ENCODE peak calls at places on chromosomes 3 and 15, in five cellular contexts. Z is body of pancreas, L is sigmoid colon, T is NB4, Q is breast epithelium. H is an unnamed sample.

GRCh38 chr15:55434989-55435825 is 26.9 kb downstream of the PIERCE2 start:
- DNase-seq in Z (no peak), L (no peak), T (peak; percentile 76), Q (no peak), H (peak; percentile 61)

GRCh38 chr3:95627293-95627692 is 1187.1 kb upstream of the EPHA6 start:
- DNase-seq in Z (no peak), L (no peak), T (no peak), Q (no peak), H (no peak)

GRCh38 chr3:12895391-12896205 is 54.2 kb upstream of the RPL32 start:
- DNase-seq in Z (no peak), L (no peak), T (peak; percentile 19), Q (no peak), H (no peak)

GRCh38 chr3:101829066-101829830 is 20.1 kb upstream of the NFKBIZ start:
- DNase-seq in Z (peak; percentile 48), L (peak; percentile 92), T (no peak), Q (no peak), H (no peak)

GRCh38 chr3:55330756-55331155 is 156.3 kb downstream of the WNT5A start:
- DNase-seq in Z (no peak), L (no peak), T (no peak), Q (no peak), H (no peak)

GRCh38 chr3:46551615-46552014 is 14.5 kb downstream of the LRRC2 start:
- DNase-seq in Z (no peak), L (no peak), T (no peak), Q (no peak), H (no peak)

GRCh38 chr3:102036015-102036414 is 186.7 kb downstream of the NFKBIZ start:
- DNase-seq in Z (no peak), L (no peak), T (peak; percentile 2), Q (no peak), H (no peak)

GRCh38 chr3:55203006-55203405 is 275.1 kb upstream of the LRTM1 start:
- DNase-seq in Z (no peak), L (no peak), T (no peak), Q (no peak), H (no peak)

GRCh38 chr3:83193526-83193925 is 1432.1 kb upstream of the GBE1 start:
- DNase-seq in Z (no peak), L (no peak), T (no peak), Q (no peak), H (no peak)

GRCh38 chr3:153173758-153174516 is 11.9 kb downstream of the RAP2B start:
- DNase-seq in Z (no peak), L (no peak), T (no peak), Q (no peak), H (peak; percentile 41)

GRCh38 chr15:86231864-86232801 is 152.5 kb downstream of the AGBL1 start:
- DNase-seq in Z (peak; percentile 28), L (no peak), T (peak; percentile 48), Q (no peak), H (peak; percentile 46)

GRCh38 chr3:169390741-169391300 is 272.7 kb downstream of the MECOM start:
- DNase-seq in Z (no peak), L (no peak), T (no peak), Q (no peak), H (peak; percentile 6)

GRCh38 chr15:76293361-76293760 is 17.9 kb downstream of the ETFA start:
- DNase-seq in Z (no peak), L (no peak), T (no peak), Q (no peak), H (no peak)

GRCh38 chr15:100201376-100202280 is 140.1 kb downstream of the ADAMTS17 start:
- DNase-seq in Z (no peak), L (no peak), T (peak; percentile 92), Q (no peak), H (no peak)

GRCh38 chr3:171459130-171459941 is 869 bp downstream of the TNIK start:
- DNase-seq in Z (peak; percentile 35), L (peak; percentile 71), T (peak; percentile 57), Q (no peak), H (peak; percentile 57)

DNA sequence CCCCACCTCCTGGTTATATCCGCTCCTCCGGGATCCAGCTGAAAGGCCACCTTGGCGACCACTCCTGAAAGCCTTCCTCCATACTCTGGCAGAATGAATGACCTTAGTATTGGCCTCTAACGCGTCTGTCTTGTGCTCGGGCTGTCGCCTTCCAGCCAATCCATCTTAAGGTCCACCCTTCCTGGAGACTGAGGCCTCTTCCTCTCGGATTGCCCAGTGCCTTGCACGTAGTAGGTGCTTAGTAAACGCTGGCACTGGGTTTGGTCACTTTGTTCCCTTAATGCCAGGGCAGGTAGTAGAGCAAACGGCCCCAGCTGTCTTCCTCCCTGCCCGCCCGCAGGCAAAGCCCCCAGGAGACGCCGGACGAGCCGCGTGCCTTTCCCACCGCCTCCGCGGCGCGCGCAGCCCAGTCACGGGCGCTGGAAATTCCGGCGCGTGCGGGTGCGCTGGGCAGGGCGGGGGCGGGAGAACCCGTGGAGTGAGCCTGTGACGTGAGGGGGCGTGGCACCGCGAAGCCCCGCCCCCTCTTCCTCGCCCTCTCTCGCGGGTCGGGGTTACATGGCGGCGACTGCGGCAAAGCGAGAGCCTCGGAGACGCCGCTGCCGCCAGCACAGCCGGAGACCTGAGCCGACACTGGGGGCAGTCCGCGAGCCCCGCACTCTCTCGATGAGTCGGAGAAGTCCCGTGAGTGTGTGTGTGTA is at the start of gene MAPK6:
- DNase-seq in Z (peak; percentile 95), L (peak; percentile 97), T (peak; percentile 93), Q (peak; percentile 93), H (peak; percentile 98)
- TF ChIP-seq POLR2A in Z (peak; percentile 93), L (peak; percentile 89), T (peak; percentile 89), Q (peak; percentile 80), H (peak; percentile 83)

DNA sequence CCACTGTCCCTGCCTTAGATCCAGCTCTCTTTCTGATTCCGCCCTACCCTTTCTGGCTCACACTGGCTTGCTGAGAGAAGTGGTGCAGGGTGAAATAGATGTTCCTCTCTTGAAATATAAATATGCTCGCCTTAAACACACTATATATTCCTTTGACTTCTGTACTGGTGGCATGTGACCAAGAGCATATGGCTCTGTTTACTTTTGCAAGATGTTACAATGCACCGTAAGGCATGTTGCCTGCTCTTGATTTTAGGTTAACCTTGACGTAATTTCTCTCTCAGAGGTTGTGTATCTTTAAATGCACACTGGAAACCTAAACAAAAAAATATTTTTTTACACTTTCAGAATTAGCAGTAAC is 749 bp downstream of the RSRC1 start:
- DNase-seq in Z (no peak), L (no peak), T (no peak), Q (no peak), H (no peak)
- TF ChIP-seq POLR2A in Z (no peak), L (no peak), T (no peak), Q (no peak), H (no peak)

DNA sequence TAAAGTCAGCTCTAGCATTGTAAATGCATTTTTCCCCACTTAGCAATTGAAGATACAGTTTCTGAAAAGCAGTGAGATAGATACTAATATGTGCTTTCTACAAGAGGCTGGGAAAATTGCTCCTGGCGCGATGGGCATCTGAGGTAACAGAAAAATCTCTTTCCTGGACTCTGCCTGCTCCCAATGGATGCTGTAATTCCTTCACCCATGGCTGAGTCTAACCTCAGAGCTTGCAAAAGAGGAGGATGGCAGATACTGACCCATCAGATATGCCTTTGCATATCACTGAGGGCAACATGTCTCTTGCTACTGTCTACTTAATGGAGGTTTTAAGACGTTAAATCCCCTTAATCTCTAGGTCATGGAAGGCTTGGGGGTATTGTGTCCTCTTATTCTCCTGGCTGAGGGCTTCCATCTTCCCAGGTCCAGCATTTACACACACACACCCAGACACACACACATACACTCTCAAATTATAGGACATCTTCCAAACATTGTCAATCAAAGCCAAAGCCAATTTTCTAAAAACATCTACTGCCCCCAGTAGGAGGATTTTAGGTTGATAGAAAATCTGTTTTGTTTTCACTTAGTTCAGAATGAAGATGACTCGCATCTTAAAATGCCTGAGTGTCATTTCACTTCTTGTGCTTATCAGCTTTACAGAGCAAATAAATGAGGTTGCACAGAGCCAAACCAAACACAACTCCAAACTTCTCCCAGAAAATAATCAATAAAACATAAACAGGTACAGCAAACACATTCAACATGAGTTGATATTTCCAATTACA is 2.4 kb downstream of the TRPM1 start:
- DNase-seq in Z (no peak), L (no peak), T (peak; percentile 31), Q (no peak), H (no peak)
- TF ChIP-seq POLR2A in Z (no peak), L (no peak), T (no peak), Q (no peak), H (no peak)

GRCh38 chr3:63967675-63968611 is 55.4 kb downstream of the PSMD6 start:
- DNase-seq in Z (peak; percentile 57), L (peak; percentile 74), T (peak; percentile 79), Q (no peak), H (peak; percentile 79)
- TF ChIP-seq POLR2A in Z (no peak), L (no peak), T (no peak), Q (no peak), H (peak; percentile 34)

DNA sequence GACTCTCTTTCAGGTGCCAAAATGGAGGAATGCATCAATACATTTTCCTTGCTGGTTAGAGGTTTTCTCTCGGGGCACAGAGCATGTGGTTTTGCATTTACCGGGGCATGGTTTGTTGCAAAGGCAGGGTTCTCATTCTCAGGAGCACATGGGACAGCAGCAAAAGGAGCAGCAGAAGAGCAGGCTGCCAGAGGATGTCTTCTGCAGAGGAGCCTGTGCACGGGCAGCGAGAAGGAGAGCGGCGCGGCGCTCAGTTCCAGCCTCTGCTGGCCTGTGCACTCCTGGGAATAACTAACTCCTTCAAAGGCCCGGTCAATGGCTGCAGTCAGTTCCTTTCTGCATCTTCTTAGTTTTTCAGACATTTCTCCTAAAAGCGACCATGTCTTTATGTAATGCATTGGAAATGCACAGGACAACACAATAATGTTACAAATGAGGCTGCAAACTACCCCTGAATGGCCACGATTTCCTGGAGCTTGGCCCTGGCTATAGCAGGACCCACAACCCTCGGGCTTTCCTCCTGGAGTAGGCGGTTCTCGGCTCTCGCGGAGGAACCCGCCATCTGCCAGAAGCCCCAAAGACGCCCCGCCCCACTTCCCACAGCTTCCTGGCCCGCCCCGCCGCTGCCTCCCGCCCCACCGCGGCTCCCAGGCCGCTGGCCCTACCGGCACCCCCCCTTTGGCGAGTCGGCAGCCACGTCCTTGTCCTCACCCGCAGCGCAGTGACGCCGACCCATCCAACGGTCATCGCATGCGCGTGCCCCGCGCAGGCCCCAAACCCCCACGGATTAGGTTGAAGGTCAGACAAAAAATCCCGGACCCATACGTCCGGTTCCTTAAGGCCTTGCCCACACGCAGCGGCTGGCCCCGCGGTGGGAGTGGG is at the start of gene C3orf62:
- DNase-seq in Z (peak; percentile 90), L (peak; percentile 96), T (peak; percentile 94), Q (peak; percentile 94), H (peak; percentile 81)
- TF ChIP-seq POLR2A in Z (peak; percentile 29), L (peak; percentile 48), T (peak; percentile 26), Q (no peak), H (peak; percentile 58)

DNA sequence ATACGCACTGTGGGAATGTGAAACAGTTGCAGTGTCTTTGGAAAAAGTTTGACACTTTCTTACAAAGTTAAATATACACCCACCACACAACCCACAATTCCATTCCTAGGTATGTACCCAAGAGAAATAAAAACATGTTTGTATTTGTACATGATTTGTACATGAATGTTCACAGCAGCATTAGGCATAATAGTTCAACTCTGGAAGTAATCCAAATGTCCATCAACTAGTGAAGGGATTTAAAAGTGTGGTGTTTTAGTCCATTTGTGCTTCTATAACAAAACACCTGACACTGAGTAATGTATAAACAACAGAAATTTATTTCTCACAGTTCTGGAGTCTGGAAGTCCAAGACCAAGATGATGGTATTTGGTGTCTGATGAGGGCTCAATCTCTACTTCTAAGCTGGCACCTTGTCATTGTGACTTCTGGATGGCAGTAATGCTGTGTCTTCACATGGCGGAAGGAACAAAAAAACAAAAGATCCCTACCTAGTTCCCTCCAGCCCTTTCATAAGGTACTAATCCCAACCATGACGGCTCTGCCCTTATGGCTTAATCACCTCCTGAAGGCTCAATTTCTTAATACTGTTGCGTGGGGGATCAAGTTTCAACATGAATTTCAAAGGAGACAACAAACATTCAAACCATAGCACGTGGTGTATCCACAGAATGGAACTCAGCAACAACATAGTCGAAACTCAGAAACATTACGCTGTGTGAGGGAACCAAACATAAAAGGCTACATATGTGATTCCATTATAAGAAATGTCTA is 120.5 kb downstream of the AQP9 start:
- DNase-seq in Z (no peak), L (no peak), T (no peak), Q (no peak), H (no peak)
- TF ChIP-seq POLR2A in Z (no peak), L (no peak), T (no peak), Q (no peak), H (no peak)

GRCh38 chr15:96331942-96332853 is 1.7 kb downstream of the NR2F2 start:
- DNase-seq in Z (peak; percentile 68), L (peak; percentile 77), T (peak; percentile 89), Q (no peak), H (no peak)
- TF ChIP-seq POLR2A in Z (no peak), L (no peak), T (peak; percentile 55), Q (no peak), H (no peak)

H was measured in erythroblast.